ENCODE peak calls at places on chromosome 11, in four cellular contexts. V is GM12891, R is K562, W is GM12878. F is an unnamed sample.

GRCh38 chr11:45563801-45564200 is 101.6 kb downstream of the CHST1 start:
- DNase-seq in V (no peak), R (no peak), W (no peak), F (no peak)

GRCh38 chr11:43944761-43945311 is 2.4 kb downstream of the C11orf96 start:
- DNase-seq in V (peak), R (peak), W (no peak), F (no peak)

GRCh38 chr11:63880031-63880841 is 36.7 kb downstream of the RCOR2 start:
- DNase-seq in V (no peak), R (no peak), W (no peak), F (no peak)

GRCh38 chr11:62104816-62105610 is 18.8 kb upstream of the INCENP start:
- DNase-seq in V (no peak), R (peak), W (no peak), F (no peak)

GRCh38 chr11:65727865-65728264 is 7.3 kb upstream of the RNASEH2C start:
- DNase-seq in V (no peak), R (no peak), W (no peak), F (no peak)

GRCh38 chr11:68127791-68128681 is 6.8 kb upstream of the CHKA start:
- DNase-seq in V (no peak), R (peak), W (no peak), F (no peak)

GRCh38 chr11:94243571-94244229 is 60.7 kb upstream of the IZUMO1R start:
- DNase-seq in V (no peak), R (no peak), W (no peak), F (no peak)

GRCh38 chr11:45409587-45409986 is 123.4 kb upstream of the SYT13 start:
- DNase-seq in V (no peak), R (no peak), W (no peak), F (no peak)

GRCh38 chr11:65899356-65900124 is 648 bp downstream of the FOSL1 start:
- DNase-seq in V (peak), R (peak), W (no peak), F (no peak)

GRCh38 chr11:5274340-5274739 is 4.6 kb upstream of the HBE1 start:
- DNase-seq in V (no peak), R (no peak), W (no peak), F (no peak)

GRCh38 chr11:24635588-24636290 is 138.9 kb downstream of the LUZP2 start:
- DNase-seq in V (no peak), R (no peak), W (no peak), F (no peak)

GRCh38 chr11:9219115-9219514 is 46.0 kb downstream of the DENND5A start:
- DNase-seq in V (no peak), R (no peak), W (no peak), F (no peak)

GRCh38 chr11:77637345-77638165 is at the start of gene CLNS1A:
- DNase-seq in V (peak), R (peak), W (peak), F (peak)

GRCh38 chr11:92711913-92712312 is 257.5 kb upstream of the MTNR1B start:
- DNase-seq in V (no peak), R (no peak), W (no peak), F (no peak)

GRCh38 chr11:91081440-91082088 is 858.7 kb upstream of the CHORDC1 start:
- DNase-seq in V (no peak), R (no peak), W (no peak), F (peak)

GRCh38 chr11:14095882-14096281 is 133.4 kb downstream of the SPON1 start:
- DNase-seq in V (no peak), R (no peak), W (no peak), F (no peak)

GRCh38 chr11:26465270-26465669 is 106.8 kb downstream of the MUC15 start:
- DNase-seq in V (no peak), R (no peak), W (no peak), F (no peak)

GRCh38 chr11:6648505-6648904 is 7.1 kb downstream of the DCHS1 start:
- DNase-seq in V (no peak), R (no peak), W (no peak), F (no peak)

GRCh38 chr11:126140106-126140931 is 71.1 kb downstream of the RPUSD4 start:
- DNase-seq in V (no peak), R (no peak), W (no peak), F (no peak)

GRCh38 chr11:81135570-81135969 is 1598.1 kb downstream of the FAM181B start:
- DNase-seq in V (no peak), R (no peak), W (no peak), F (no peak)

GRCh38 chr11:92136792-92137191 is 87.8 kb upstream of the FAT3 start:
- DNase-seq in V (no peak), R (no peak), W (no peak), F (no peak)

GRCh38 chr11:7555067-7555699 is 41.4 kb downstream of the PPFIBP2 start:
- DNase-seq in V (no peak), R (no peak), W (no peak), F (no peak)

GRCh38 chr11:17298302-17298701 is 21.8 kb downstream of the NUCB2 start:
- DNase-seq in V (no peak), R (no peak), W (no peak), F (no peak)

GRCh38 chr11:69382131-69383128 is 88.5 kb downstream of the MYEOV start:
- DNase-seq in V (no peak), R (peak), W (peak), F (peak)

GRCh38 chr11:103811870-103812509 is 224.4 kb upstream of the DDI1 start:
- DNase-seq in V (no peak), R (no peak), W (no peak), F (no peak)

GRCh38 chr11:117591316-117592039 is 205.5 kb downstream of the DSCAML1 start:
- DNase-seq in V (no peak), R (no peak), W (no peak), F (no peak)

GRCh38 chr11:82782825-82783374 is 49.2 kb upstream of the FAM181B start:
- DNase-seq in V (no peak), R (no peak), W (no peak), F (no peak)

GRCh38 chr11:65639623-65640482 is 2.0 kb downstream of the SIPA1 start:
- DNase-seq in V (peak), R (no peak), W (peak), F (peak)

GRCh38 chr11:11577246-11577855 is 44.5 kb downstream of the GALNT18 start:
- DNase-seq in V (no peak), R (no peak), W (no peak), F (no peak)

DNA sequence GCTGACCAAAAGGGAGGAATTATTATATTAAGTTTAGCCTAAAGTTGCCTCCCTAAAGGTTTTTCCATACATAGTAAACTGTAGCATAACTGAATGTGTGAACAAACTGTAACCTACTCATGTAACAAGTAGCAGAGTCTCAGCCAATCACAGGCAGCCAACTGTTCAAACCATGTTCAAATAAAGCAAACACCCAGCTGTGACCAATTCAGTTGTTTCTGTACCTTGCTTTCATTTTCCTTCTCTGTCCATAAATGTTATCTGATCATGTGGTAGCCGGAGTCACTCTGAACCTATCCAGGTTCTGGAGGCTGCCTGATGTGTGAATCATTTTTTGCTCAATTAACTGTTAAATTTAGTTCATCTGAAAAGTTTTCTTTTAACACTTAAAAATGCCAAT is 373.5 kb downstream of the GUCY1A2 start:
- DNase-seq in V (no peak), R (no peak), W (no peak), F (no peak)
- TF ChIP-seq SPI1 in V (no peak), R (no peak), W (no peak), F (no peak)

GRCh38 chr11:113247231-113247630 is 67.2 kb upstream of the TTC12 start:
- DNase-seq in V (no peak), R (no peak), W (no peak), F (no peak)
- TF ChIP-seq SPI1 in V (no peak), R (no peak), W (no peak), F (no peak)

DNA sequence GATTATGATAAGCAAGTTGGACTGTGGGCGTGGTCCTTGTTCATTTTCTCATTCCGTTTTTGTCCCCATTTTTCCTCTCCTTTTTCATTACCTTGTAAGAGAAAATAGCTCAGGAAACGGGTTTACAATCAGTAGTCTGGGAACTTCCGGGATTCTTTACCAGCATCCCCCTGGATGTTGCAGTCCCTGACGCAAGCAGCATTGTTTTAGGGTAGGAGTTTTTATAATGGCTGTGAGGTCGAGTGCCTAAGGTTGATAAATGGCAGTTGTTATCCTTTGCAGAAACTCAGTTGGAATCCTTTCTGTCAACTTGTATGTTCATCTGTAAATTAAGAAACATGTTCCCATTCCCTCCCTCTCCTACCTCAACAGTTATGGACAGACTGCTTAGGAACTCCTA is 68.3 kb downstream of the ARHGEF12 start:
- DNase-seq in V (no peak), R (no peak), W (no peak), F (no peak)
- TF ChIP-seq SPI1 in V (no peak), R (no peak), W (no peak), F (no peak)

DNA sequence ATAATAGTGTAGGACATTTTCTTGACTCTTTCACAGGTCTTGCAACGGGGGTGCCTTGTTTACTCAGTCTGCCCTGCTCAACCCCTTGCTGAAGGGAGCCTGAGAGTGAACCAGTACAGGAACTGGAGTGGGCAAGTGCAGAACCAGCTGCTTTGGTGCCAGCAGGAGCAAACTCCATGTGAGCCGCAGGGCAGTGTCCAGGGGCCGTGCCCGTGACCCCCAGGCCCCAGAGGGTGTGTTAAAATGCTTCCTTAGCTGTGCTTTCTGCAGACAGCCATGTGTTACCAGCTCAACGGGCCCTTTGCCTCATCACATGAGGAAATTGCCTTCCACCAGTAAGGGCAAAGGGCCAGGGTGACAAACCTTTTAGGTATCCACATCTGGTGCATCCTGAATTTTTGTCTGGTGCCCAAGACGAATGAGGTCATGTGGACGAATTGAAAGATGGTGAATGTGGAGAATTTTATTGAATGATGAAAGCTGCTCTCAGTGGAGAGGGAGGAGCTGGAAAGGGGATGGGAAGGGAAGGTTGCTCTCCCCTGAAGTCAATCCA is 53.6 kb upstream of the OR5D13 start:
- DNase-seq in V (no peak), R (no peak), W (no peak), F (no peak)
- TF ChIP-seq SPI1 in V (no peak), R (no peak), W (no peak), F (no peak)

GRCh38 chr11:130806746-130807145 is 109.5 kb downstream of the SNX19 start:
- DNase-seq in V (no peak), R (no peak), W (peak), F (no peak)
- TF ChIP-seq SPI1 in V (no peak), R (no peak), W (no peak), F (no peak)

GRCh38 chr11:30422828-30423648 is 100.1 kb downstream of the ARL14EP start:
- DNase-seq in V (no peak), R (no peak), W (no peak), F (no peak)
- TF ChIP-seq SPI1 in V (no peak), R (no peak), W (no peak), F (no peak)

GRCh38 chr11:75635009-75635909 is 33.6 kb downstream of the MAP6 start:
- DNase-seq in V (no peak), R (no peak), W (no peak), F (no peak)
- TF ChIP-seq SPI1 in V (no peak), R (no peak), W (no peak), F (no peak)

GRCh38 chr11:41115066-41115465 is 344.4 kb downstream of the LRRC4C start:
- DNase-seq in V (no peak), R (no peak), W (no peak), F (no peak)
- TF ChIP-seq SPI1 in V (no peak), R (no peak), W (no peak), F (no peak)

DNA sequence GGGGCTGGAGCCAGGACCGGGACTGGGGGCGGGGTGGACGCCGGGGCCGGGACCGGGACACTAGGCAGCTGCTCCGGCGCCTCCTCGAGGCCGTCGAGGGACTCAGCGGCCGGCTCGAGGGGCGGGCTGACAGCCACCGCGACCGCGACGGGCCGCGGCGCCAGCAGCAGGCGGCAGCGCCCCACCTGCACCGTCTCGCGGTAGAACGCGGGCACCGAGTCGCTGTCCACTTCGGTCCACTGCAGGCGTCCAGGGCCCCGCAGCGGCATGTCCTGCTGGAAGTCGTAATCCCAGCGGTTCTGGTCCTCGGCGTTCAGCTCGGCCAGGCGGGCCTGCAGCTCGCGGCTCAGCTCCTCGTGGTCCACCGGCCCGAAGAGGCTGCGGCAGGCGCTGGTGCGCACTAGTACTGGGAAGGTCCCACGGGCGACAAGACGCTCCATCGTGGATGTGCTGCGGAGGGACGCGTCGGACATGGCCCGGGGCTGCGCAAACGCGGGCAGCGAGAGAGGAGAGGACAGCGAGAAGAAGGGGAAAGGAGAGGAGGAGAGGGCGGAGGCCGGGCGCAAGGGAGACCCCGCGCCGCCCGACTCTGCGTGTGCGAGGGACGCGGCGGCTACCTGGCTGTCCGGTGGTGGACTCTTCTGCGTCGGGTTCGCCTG is 429 bp downstream of the CDKN1C start:
- DNase-seq in V (no peak), R (peak), W (no peak), F (peak)
- TF ChIP-seq SPI1 in V (no peak), R (no peak), W (no peak), F (no peak)

F was measured in HL-60.